ENCODE peak calls at places on chromosomes 6 and 20, in four cellular contexts. E is stimulated activated naive CD8-positive, alpha-beta T cell treated with anti-CD3 and anti-CD28 coated beads, Interleukin-15, Interleukin-2, amounts not matched to agents 100 U/mL and 50 U/mL, for 24 hours; L is AG04450; S is T-helper 2 cell. X is an unnamed sample.
A peak's percentile ranks its signal among the peaks of the same experiment; 100 is the strongest.

GRCh38 chr6:22071655-22072054 is 225.2 kb downstream of the PRL start:
- DNase-seq in E (no peak), S (no peak), L (no peak), X (peak; percentile 20)

GRCh38 chr20:31721408-31722332 is 998 bp downstream of the BCL2L1 start:
- DNase-seq in L (no peak), S (no peak), E (peak; percentile 44), X (no peak)

GRCh38 chr6:82614518-82614917 is 250.9 kb downstream of the TPBG start:
- DNase-seq in E (no peak), S (no peak), L (no peak), X (no peak)

GRCh38 chr6:165478581-165478980 is 169.2 kb upstream of the C6orf118 start:
- DNase-seq in E (no peak), S (no peak), L (no peak), X (no peak)

GRCh38 chr6:155436981-155437749 is 18.5 kb downstream of the NOX3 start:
- DNase-seq in E (no peak), L (no peak), S (no peak), X (peak; percentile 78)

GRCh38 chr6:127148511-127148910 is 30.0 kb downstream of the RSPO3 start:
- DNase-seq in E (no peak), L (no peak), S (no peak), X (no peak)

GRCh38 chr20:63095718-63096654 is 89.2 kb upstream of the BHLHE23 start:
- DNase-seq in L (no peak), E (no peak), S (peak; percentile 1), X (no peak)

GRCh38 chr20:31841928-31842327 is 3.5 kb downstream of the FOXS1 start:
- DNase-seq in S (no peak), E (no peak), L (no peak), X (no peak)

GRCh38 chr6:163712569-163712966 is 298.1 kb downstream of the QKI start:
- DNase-seq in S (no peak), E (no peak), L (no peak), X (no peak)

GRCh38 chr6:139550361-139550760 is 175.9 kb upstream of the CITED2 start:
- DNase-seq in S (no peak), L (no peak), E (no peak), X (no peak)